ENCODE peak calls at places on chromosome 2, in nine cellular contexts. One of them, this sample, is unnamed.

GRCh38 chr2:145617906-145618305 is 1098.0 kb upstream of the ZEB2 start:
- DNase-seq in frontal cortex: no peak
- DNase-seq in cerebellum: no peak
- DNase-seq in psoas muscle: no peak
- DNase-seq in stimulated activated CD8-positive, alpha-beta memory T cell treated with anti-CD3 and anti-CD28 coated beads, Interleukin-15, amount 100 ng/mL, for 4 hours: no peak
- DNase-seq in AG10803: peak; percentile 41
- DNase-seq in upper lobe of right lung: no peak
- DNase-seq in activated CD8-positive, alpha-beta memory T cell treated with anti-CD3 and anti-CD28 coated beads for 24 hours: no peak
- DNase-seq in cerebellar nuclear complex: no peak
- DNase-seq in this sample: no peak

GRCh38 chr2:65076345-65076710 is 20.1 kb downstream of the CEP68 start:
- DNase-seq in frontal cortex: no peak
- DNase-seq in cerebellum: no peak
- DNase-seq in psoas muscle: no peak
- DNase-seq in stimulated activated CD8-positive, alpha-beta memory T cell treated with anti-CD3 and anti-CD28 coated beads, Interleukin-15, amount 100 ng/mL, for 4 hours: no peak
- DNase-seq in AG10803: peak; percentile 65
- DNase-seq in upper lobe of right lung: no peak
- DNase-seq in activated CD8-positive, alpha-beta memory T cell treated with anti-CD3 and anti-CD28 coated beads for 24 hours: no peak
- DNase-seq in cerebellar nuclear complex: no peak
- DNase-seq in this sample: no peak

GRCh38 chr2:136381722-136382633 is 264.0 kb upstream of the CXCR4 start:
- DNase-seq in frontal cortex: no peak
- DNase-seq in cerebellum: no peak
- DNase-seq in psoas muscle: no peak
- DNase-seq in stimulated activated CD8-positive, alpha-beta memory T cell treated with anti-CD3 and anti-CD28 coated beads, Interleukin-15, amount 100 ng/mL, for 4 hours: peak; percentile 26
- DNase-seq in AG10803: no peak
- DNase-seq in upper lobe of right lung: no peak
- DNase-seq in activated CD8-positive, alpha-beta memory T cell treated with anti-CD3 and anti-CD28 coated beads for 24 hours: peak; percentile 82
- DNase-seq in cerebellar nuclear complex: no peak
- DNase-seq in this sample: no peak

GRCh38 chr2:76870011-76870410 is 652.2 kb downstream of the LRRTM4 start:
- DNase-seq in frontal cortex: no peak
- DNase-seq in cerebellum: no peak
- DNase-seq in psoas muscle: no peak
- DNase-seq in stimulated activated CD8-positive, alpha-beta memory T cell treated with anti-CD3 and anti-CD28 coated beads, Interleukin-15, amount 100 ng/mL, for 4 hours: no peak
- DNase-seq in AG10803: no peak
- DNase-seq in upper lobe of right lung: no peak
- DNase-seq in activated CD8-positive, alpha-beta memory T cell treated with anti-CD3 and anti-CD28 coated beads for 24 hours: no peak
- DNase-seq in cerebellar nuclear complex: no peak
- DNase-seq in this sample: no peak

GRCh38 chr2:191938779-191939178 is 91.9 kb upstream of the CAVIN2 start:
- DNase-seq in frontal cortex: no peak
- DNase-seq in cerebellum: no peak
- DNase-seq in psoas muscle: no peak
- DNase-seq in stimulated activated CD8-positive, alpha-beta memory T cell treated with anti-CD3 and anti-CD28 coated beads, Interleukin-15, amount 100 ng/mL, for 4 hours: no peak
- DNase-seq in AG10803: no peak
- DNase-seq in upper lobe of right lung: no peak
- DNase-seq in activated CD8-positive, alpha-beta memory T cell treated with anti-CD3 and anti-CD28 coated beads for 24 hours: no peak
- DNase-seq in cerebellar nuclear complex: no peak
- DNase-seq in this sample: no peak

GRCh38 chr2:80145499-80145898 is 159.1 kb downstream of the LRRTM1 start:
- DNase-seq in frontal cortex: no peak
- DNase-seq in cerebellum: no peak
- DNase-seq in psoas muscle: no peak
- DNase-seq in stimulated activated CD8-positive, alpha-beta memory T cell treated with anti-CD3 and anti-CD28 coated beads, Interleukin-15, amount 100 ng/mL, for 4 hours: no peak
- DNase-seq in AG10803: no peak
- DNase-seq in upper lobe of right lung: no peak
- DNase-seq in activated CD8-positive, alpha-beta memory T cell treated with anti-CD3 and anti-CD28 coated beads for 24 hours: no peak
- DNase-seq in cerebellar nuclear complex: no peak
- DNase-seq in this sample: no peak

GRCh38 chr2:201872576-201872975 is 66.2 kb downstream of the CDK15 start:
- DNase-seq in frontal cortex: no peak
- DNase-seq in cerebellum: no peak
- DNase-seq in psoas muscle: no peak
- DNase-seq in stimulated activated CD8-positive, alpha-beta memory T cell treated with anti-CD3 and anti-CD28 coated beads, Interleukin-15, amount 100 ng/mL, for 4 hours: no peak
- DNase-seq in AG10803: no peak
- DNase-seq in upper lobe of right lung: no peak
- DNase-seq in activated CD8-positive, alpha-beta memory T cell treated with anti-CD3 and anti-CD28 coated beads for 24 hours: no peak
- DNase-seq in cerebellar nuclear complex: no peak
- DNase-seq in this sample: no peak

GRCh38 chr2:230684222-230685164 is 28.1 kb upstream of the CAB39 start:
- DNase-seq in frontal cortex: no peak
- DNase-seq in cerebellum: no peak
- DNase-seq in psoas muscle: no peak
- DNase-seq in stimulated activated CD8-positive, alpha-beta memory T cell treated with anti-CD3 and anti-CD28 coated beads, Interleukin-15, amount 100 ng/mL, for 4 hours: no peak
- DNase-seq in AG10803: no peak
- DNase-seq in upper lobe of right lung: no peak
- DNase-seq in activated CD8-positive, alpha-beta memory T cell treated with anti-CD3 and anti-CD28 coated beads for 24 hours: no peak
- DNase-seq in cerebellar nuclear complex: no peak
- DNase-seq in this sample: no peak

GRCh38 chr2:98452396-98453027 is 7.9 kb downstream of the INPP4A start:
- DNase-seq in frontal cortex: no peak
- DNase-seq in cerebellum: no peak
- DNase-seq in psoas muscle: no peak
- DNase-seq in stimulated activated CD8-positive, alpha-beta memory T cell treated with anti-CD3 and anti-CD28 coated beads, Interleukin-15, amount 100 ng/mL, for 4 hours: no peak
- DNase-seq in AG10803: no peak
- DNase-seq in upper lobe of right lung: no peak
- DNase-seq in activated CD8-positive, alpha-beta memory T cell treated with anti-CD3 and anti-CD28 coated beads for 24 hours: no peak
- DNase-seq in cerebellar nuclear complex: no peak
- DNase-seq in this sample: no peak

GRCh38 chr2:157876771-157877108 is 610 bp upstream of the ACVR1 start:
- DNase-seq in frontal cortex: no peak
- DNase-seq in cerebellum: no peak
- DNase-seq in psoas muscle: no peak
- DNase-seq in stimulated activated CD8-positive, alpha-beta memory T cell treated with anti-CD3 and anti-CD28 coated beads, Interleukin-15, amount 100 ng/mL, for 4 hours: no peak
- DNase-seq in AG10803: no peak
- DNase-seq in upper lobe of right lung: no peak
- DNase-seq in activated CD8-positive, alpha-beta memory T cell treated with anti-CD3 and anti-CD28 coated beads for 24 hours: no peak
- DNase-seq in cerebellar nuclear complex: no peak
- DNase-seq in this sample: no peak

GRCh38 chr2:66573412-66573811 is 138.5 kb downstream of the MEIS1 start:
- DNase-seq in frontal cortex: no peak
- DNase-seq in cerebellum: no peak
- DNase-seq in psoas muscle: no peak
- DNase-seq in stimulated activated CD8-positive, alpha-beta memory T cell treated with anti-CD3 and anti-CD28 coated beads, Interleukin-15, amount 100 ng/mL, for 4 hours: no peak
- DNase-seq in AG10803: no peak
- DNase-seq in upper lobe of right lung: no peak
- DNase-seq in activated CD8-positive, alpha-beta memory T cell treated with anti-CD3 and anti-CD28 coated beads for 24 hours: no peak
- DNase-seq in cerebellar nuclear complex: no peak
- DNase-seq in this sample: no peak

GRCh38 chr2:97868986-97869721 is 126.6 kb downstream of the TMEM131 start:
- DNase-seq in frontal cortex: peak; percentile 28
- DNase-seq in cerebellum: peak; percentile 34
- DNase-seq in psoas muscle: peak; percentile 66
- DNase-seq in stimulated activated CD8-positive, alpha-beta memory T cell treated with anti-CD3 and anti-CD28 coated beads, Interleukin-15, amount 100 ng/mL, for 4 hours: no peak
- DNase-seq in AG10803: peak; percentile 95
- DNase-seq in upper lobe of right lung: no peak
- DNase-seq in activated CD8-positive, alpha-beta memory T cell treated with anti-CD3 and anti-CD28 coated beads for 24 hours: no peak
- DNase-seq in cerebellar nuclear complex: no peak
- DNase-seq in this sample: no peak

GRCh38 chr2:41735446-41735845 is 312.4 kb upstream of the PKDCC start:
- DNase-seq in frontal cortex: no peak
- DNase-seq in cerebellum: no peak
- DNase-seq in psoas muscle: no peak
- DNase-seq in stimulated activated CD8-positive, alpha-beta memory T cell treated with anti-CD3 and anti-CD28 coated beads, Interleukin-15, amount 100 ng/mL, for 4 hours: no peak
- DNase-seq in AG10803: peak; percentile 25
- DNase-seq in upper lobe of right lung: no peak
- DNase-seq in activated CD8-positive, alpha-beta memory T cell treated with anti-CD3 and anti-CD28 coated beads for 24 hours: no peak
- DNase-seq in cerebellar nuclear complex: no peak
- DNase-seq in this sample: no peak

GRCh38 chr2:45210466-45211195 is 201.4 kb upstream of the SIX2 start:
- DNase-seq in frontal cortex: no peak
- DNase-seq in cerebellum: no peak
- DNase-seq in psoas muscle: no peak
- DNase-seq in stimulated activated CD8-positive, alpha-beta memory T cell treated with anti-CD3 and anti-CD28 coated beads, Interleukin-15, amount 100 ng/mL, for 4 hours: no peak
- DNase-seq in AG10803: no peak
- DNase-seq in upper lobe of right lung: no peak
- DNase-seq in activated CD8-positive, alpha-beta memory T cell treated with anti-CD3 and anti-CD28 coated beads for 24 hours: no peak
- DNase-seq in cerebellar nuclear complex: no peak
- DNase-seq in this sample: no peak

GRCh38 chr2:9971105-9971818 is 19.8 kb downstream of the GRHL1 start:
- DNase-seq in frontal cortex: no peak
- DNase-seq in cerebellum: no peak
- DNase-seq in psoas muscle: no peak
- DNase-seq in stimulated activated CD8-positive, alpha-beta memory T cell treated with anti-CD3 and anti-CD28 coated beads, Interleukin-15, amount 100 ng/mL, for 4 hours: no peak
- DNase-seq in AG10803: peak; percentile 74
- DNase-seq in upper lobe of right lung: no peak
- DNase-seq in activated CD8-positive, alpha-beta memory T cell treated with anti-CD3 and anti-CD28 coated beads for 24 hours: no peak
- DNase-seq in cerebellar nuclear complex: no peak
- DNase-seq in this sample: no peak

GRCh38 chr2:161139098-161139987 is 20.9 kb upstream of the TANK start:
- DNase-seq in frontal cortex: no peak
- DNase-seq in cerebellum: no peak
- DNase-seq in psoas muscle: no peak
- DNase-seq in stimulated activated CD8-positive, alpha-beta memory T cell treated with anti-CD3 and anti-CD28 coated beads, Interleukin-15, amount 100 ng/mL, for 4 hours: no peak
- DNase-seq in AG10803: peak; percentile 86
- DNase-seq in upper lobe of right lung: no peak
- DNase-seq in activated CD8-positive, alpha-beta memory T cell treated with anti-CD3 and anti-CD28 coated beads for 24 hours: no peak
- DNase-seq in cerebellar nuclear complex: no peak
- DNase-seq in this sample: no peak